ENCODE peak calls at places on chromosomes 2 and 18, in four cellular contexts. U is AG04450, H is SJSA1, J is psoas muscle. K is an unnamed sample.

GRCh38 chr2:218953366-218953954 is 6.0 kb upstream of the CDK5R2 start:
- DNase-seq in U (no peak), H (no peak), J (no peak), K (no peak)

GRCh38 chr2:169366066-169366465 is 3.7 kb upstream of the LRP2 start:
- DNase-seq in U (no peak), H (no peak), J (no peak), K (peak; percentile 2)

GRCh38 chr18:62963522-62963921 is 248.2 kb downstream of the PHLPP1 start:
- DNase-seq in U (no peak), H (no peak), J (no peak), K (peak; percentile 4)

GRCh38 chr2:26847663-26848335 is at the start of gene DPYSL5:
- DNase-seq in U (no peak), H (no peak), J (no peak), K (no peak)

GRCh38 chr18:9614401-9615279 is at the start of gene PPP4R1:
- DNase-seq in U (no peak), H (peak; percentile 83), J (peak; percentile 89), K (peak; percentile 52)

GRCh38 chr2:67845557-67846114 is 217.2 kb downstream of the C1D start:
- DNase-seq in U (no peak), H (peak; percentile 20), J (no peak), K (peak; percentile 36)

GRCh38 chr2:101112772-101113157 is 38.4 kb downstream of the TBC1D8 start:
- DNase-seq in U (no peak), H (no peak), J (no peak), K (no peak)

GRCh38 chr2:217387776-217388381 is 528.0 kb upstream of the TNP1 start:
- DNase-seq in U (no peak), H (peak; percentile 20), J (no peak), K (no peak)

GRCh38 chr18:54958711-54959625 is at the start of gene CCDC68:
- DNase-seq in U (no peak), H (no peak), J (peak; percentile 58), K (no peak)

GRCh38 chr2:113281920-113282746 is 3.4 kb upstream of the PAX8 start:
- DNase-seq in U (no peak), H (peak; percentile 79), J (no peak), K (peak; percentile 10)

GRCh38 chr2:119553687-119554344 is 9.6 kb downstream of the CFAP221 start:
- DNase-seq in U (no peak), H (no peak), J (no peak), K (no peak)

GRCh38 chr2:76154981-76155380 is 444.3 kb upstream of the GCFC2 start:
- DNase-seq in U (no peak), H (no peak), J (no peak), K (no peak)

GRCh38 chr2:28636491-28636890 is 115.1 kb upstream of the PPP1CB start:
- DNase-seq in U (no peak), H (no peak), J (no peak), K (no peak)

GRCh38 chr2:28639836-28640235 is 111.8 kb upstream of the PPP1CB start:
- DNase-seq in U (no peak), H (no peak), J (no peak), K (no peak)

GRCh38 chr2:28637648-28638047 is 114.0 kb upstream of the PPP1CB start:
- DNase-seq in U (no peak), H (no peak), J (no peak), K (no peak)

GRCh38 chr2:28639092-28639691 is 112.4 kb upstream of the PPP1CB start:
- DNase-seq in U (no peak), H (no peak), J (no peak), K (no peak)

GRCh38 chr2:28638102-28638501 is 113.5 kb upstream of the PPP1CB start:
- DNase-seq in U (no peak), H (no peak), J (no peak), K (no peak)
- H3K27ac ChIP-seq in U (no peak overlapping the region), H (no peak overlapping the region), J (peak overlapping the region; percentile 77), K (no peak overlapping the region)

DNA sequence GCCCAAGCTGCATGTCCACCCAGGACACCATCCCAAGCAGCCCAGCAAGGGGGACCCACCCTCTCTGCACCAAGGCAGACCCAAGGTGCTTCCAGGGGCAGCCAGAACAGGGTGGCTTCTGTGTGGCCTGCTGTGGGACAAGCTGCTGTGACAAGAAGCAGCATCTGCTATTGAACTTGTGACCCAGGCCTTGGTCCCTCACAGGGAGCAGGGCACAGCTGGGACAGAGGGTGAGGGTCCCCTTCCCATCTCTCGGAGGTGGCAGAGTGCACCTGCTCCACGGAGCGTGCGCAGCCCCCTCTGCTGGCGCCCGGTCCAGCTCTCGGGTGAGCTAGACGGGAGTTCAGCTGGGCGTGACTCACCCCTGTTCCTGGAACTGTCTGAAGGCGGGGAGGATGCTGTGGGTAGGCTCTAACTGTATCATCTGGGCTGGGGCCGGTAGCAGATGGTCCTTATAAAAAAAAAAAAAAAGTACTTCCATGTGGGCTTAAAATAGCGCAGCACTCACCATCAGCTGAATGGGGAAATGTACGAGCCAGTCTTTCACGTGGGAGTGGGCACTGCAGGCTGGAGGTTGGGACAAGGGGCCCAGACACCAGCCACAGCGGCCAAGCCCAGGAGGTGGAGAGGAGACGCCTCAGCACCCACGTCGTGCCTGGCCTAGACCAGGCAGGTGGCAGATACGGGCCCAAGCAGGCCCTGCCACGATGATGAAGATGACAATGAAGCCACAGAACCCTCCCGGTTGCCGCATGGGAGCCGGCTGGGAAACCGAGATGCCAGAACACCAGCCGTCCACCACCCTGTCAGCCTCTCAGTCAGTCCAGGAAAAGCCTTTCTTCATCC is 136.8 kb upstream of the ID2 start:
- DNase-seq in U (peak; percentile 79), H (peak; percentile 52), J (peak; percentile 82), K (peak; percentile 93)
- H3K27ac ChIP-seq in U (peak overlapping the region; percentile 61), H (no peak overlapping the region), J (no peak overlapping the region), K (no peak overlapping the region)

GRCh38 chr2:46984642-46985476 is 69.3 kb upstream of the MCFD2 start:
- DNase-seq in U (peak; percentile 77), H (peak; percentile 91), J (peak; percentile 81), K (peak; percentile 97)

GRCh38 chr2:46988230-46988629 is 72.6 kb upstream of the MCFD2 start:
- DNase-seq in U (no peak), H (no peak), J (no peak), K (no peak)

GRCh38 chr2:46984034-46984433 is 68.4 kb upstream of the MCFD2 start:
- DNase-seq in U (no peak), H (no peak), J (no peak), K (no peak)

GRCh38 chr2:46983065-46983801 is 67.6 kb upstream of the MCFD2 start:
- DNase-seq in U (no peak), H (no peak), J (no peak), K (peak; percentile 75)

GRCh38 chr2:46985512-46985911 is 69.9 kb upstream of the MCFD2 start:
- DNase-seq in U (no peak), H (no peak), J (no peak), K (peak; percentile 47)
- H3K27ac ChIP-seq in U (peak overlapping the region; percentile 86), H (peak overlapping the region; percentile 92), J (peak overlapping the region; percentile 67), K (peak overlapping the region; percentile 81)

DNA sequence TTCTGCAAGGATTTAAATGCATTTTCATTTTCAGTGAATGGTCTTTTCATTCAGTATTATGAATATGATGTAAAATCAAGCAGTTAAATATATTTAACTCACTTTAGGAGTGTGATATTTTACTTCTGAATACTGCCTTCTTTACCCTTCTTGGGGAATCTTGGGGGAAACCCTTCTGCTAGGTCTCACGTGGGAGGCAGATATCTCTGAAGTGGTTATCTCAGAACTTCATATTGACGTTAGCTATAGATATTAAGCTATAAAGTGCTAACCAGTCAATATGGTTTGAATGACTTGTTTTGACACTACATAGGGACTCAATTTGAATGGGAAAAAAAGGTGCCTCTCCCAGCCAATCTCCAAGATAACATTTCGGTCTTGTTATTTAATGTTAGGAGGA is 9.8 kb downstream of the REL start:
- DNase-seq in U (no peak), H (no peak), J (no peak), K (no peak)
- H3K27ac ChIP-seq in U (no peak overlapping the region), H (no peak overlapping the region), J (no peak overlapping the region), K (no peak overlapping the region)

GRCh38 chr18:45765740-45766139 is 41.8 kb downstream of the SLC14A1 start:
- DNase-seq in U (no peak), H (peak; percentile 87), J (no peak), K (no peak)

GRCh38 chr18:45761512-45762114 is 37.6 kb downstream of the SLC14A1 start:
- DNase-seq in U (no peak), H (no peak), J (no peak), K (no peak)

GRCh38 chr18:45760443-45761036 is 36.6 kb downstream of the SLC14A1 start:
- DNase-seq in U (no peak), H (no peak), J (no peak), K (peak; percentile 38)

DNA sequence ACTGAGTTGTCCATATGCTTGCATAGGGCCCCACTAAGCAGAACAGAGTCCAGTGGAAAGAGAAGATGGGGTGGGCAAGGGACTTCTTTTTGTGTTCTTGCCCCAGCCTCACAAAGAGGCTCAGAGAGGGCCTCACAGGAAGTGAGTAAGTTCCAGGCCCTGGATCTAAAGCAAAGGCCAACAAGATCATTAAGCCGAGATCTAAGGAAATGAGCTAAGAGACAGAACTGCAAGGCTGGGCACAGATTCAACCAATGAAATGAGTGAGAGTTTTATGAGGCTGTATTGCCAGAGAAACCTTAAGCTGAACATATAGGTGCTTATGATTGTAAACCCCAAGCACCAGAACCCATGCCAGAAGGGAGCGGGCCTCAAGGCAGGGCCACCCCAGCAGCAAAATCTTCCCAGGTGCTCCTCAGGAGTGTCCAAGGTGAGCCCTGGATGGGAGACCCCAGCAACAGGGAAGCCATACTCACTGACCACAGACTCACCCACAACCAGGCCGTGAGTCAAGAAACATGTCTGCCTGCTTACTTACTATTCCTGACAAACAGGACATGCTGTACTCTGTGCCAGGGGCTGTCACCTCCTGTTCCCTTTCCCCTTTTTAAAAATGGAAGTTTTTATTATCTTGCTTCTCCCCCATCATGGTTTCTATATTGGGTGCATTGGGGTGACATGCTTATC is 40.2 kb downstream of the SLC14A1 start:
- DNase-seq in U (no peak), H (no peak), J (no peak), K (peak; percentile 67)
- H3K27ac ChIP-seq in U (no peak overlapping the region), H (no peak overlapping the region), J (no peak overlapping the region), K (peak overlapping the region; percentile 26)

K was measured in IMR-90.